ENCODE peak calls at places on chromosome 15, in seven cellular contexts. U is ovary, O is endothelial cell of umbilical vein, M is HCT116, Q is breast epithelium, I is adrenal gland, J is K562. H is an unnamed sample.

GRCh38 chr15:37015025-37015424 is 85.3 kb downstream of the MEIS2 start:
- DNase-seq in Q (no peak), I (peak), J (no peak), M (no peak), U (no peak), O (no peak), H (no peak)

GRCh38 chr15:82177291-82178010 is 85.1 kb downstream of the EFL1 start:
- DNase-seq in Q (peak), I (no peak), J (no peak), U (no peak), O (no peak), M (no peak), H (no peak)

GRCh38 chr15:80180468-80180867 is 27.7 kb downstream of the FAH start:
- DNase-seq in U (no peak), M (no peak), Q (no peak), I (no peak), J (no peak), O (no peak), H (no peak)

GRCh38 chr15:72112111-72112510 is 5.8 kb downstream of the MYO9A start:
- DNase-seq in M (no peak), U (no peak), Q (no peak), J (no peak), O (no peak), I (no peak), H (no peak)

GRCh38 chr15:65730560-65731172 is 61.4 kb downstream of the DENND4A start:
- DNase-seq in U (no peak), I (no peak), M (peak), J (no peak), O (peak), Q (no peak), H (no peak)

GRCh38 chr15:58761010-58761388 is 10.1 kb upstream of the MINDY2 start:
- DNase-seq in U (no peak), J (no peak), I (no peak), Q (no peak), M (no peak), O (no peak), H (no peak)

GRCh38 chr15:29101491-29101890 is 168.1 kb downstream of the NSMCE3 start:
- DNase-seq in I (no peak), Q (no peak), U (no peak), M (no peak), O (no peak), J (no peak), H (no peak)

GRCh38 chr15:81071130-81071529 is 62.9 kb upstream of the CFAP161 start:
- DNase-seq in I (no peak), Q (no peak), O (peak), J (no peak), M (no peak), U (no peak), H (no peak)

GRCh38 chr15:38996111-38996541 is 431.5 kb upstream of the RASGRP1 start:
- DNase-seq in Q (no peak), M (no peak), U (no peak), J (no peak), I (no peak), O (peak), H (no peak)

GRCh38 chr15:43067717-43068461 is 37.9 kb downstream of the UBR1 start:
- DNase-seq in M (peak), U (no peak), O (no peak), J (no peak), Q (no peak), I (no peak), H (no peak)

DNA sequence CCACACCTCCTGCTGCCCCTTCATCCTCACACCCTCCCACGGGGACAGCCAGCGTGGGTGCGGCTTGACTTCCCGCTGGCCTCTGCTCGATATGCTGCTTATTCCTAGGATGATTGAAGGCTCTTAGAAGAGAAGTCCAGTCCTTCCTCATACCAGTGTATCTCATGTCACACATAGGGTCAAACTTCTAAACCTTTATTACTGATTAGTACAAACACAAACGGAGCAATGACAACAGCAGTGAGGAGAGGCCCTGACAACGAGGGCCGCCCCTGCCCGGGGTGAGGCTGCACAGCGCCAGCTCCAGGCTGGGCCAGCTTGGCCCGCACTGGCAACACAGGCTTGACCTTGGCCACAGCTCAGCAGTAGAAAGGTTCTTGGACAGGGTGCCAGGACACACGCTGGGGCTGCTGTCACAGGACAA is 3.7 kb downstream of the CIB1 start:
- DNase-seq in O (no peak), M (no peak), I (peak), Q (no peak), J (no peak), U (no peak), H (no peak)
- TF ChIP-seq POLR2A in O (no peak), M (no peak), I (no peak), Q (no peak), J (no peak), U (no peak), H (no peak)

DNA sequence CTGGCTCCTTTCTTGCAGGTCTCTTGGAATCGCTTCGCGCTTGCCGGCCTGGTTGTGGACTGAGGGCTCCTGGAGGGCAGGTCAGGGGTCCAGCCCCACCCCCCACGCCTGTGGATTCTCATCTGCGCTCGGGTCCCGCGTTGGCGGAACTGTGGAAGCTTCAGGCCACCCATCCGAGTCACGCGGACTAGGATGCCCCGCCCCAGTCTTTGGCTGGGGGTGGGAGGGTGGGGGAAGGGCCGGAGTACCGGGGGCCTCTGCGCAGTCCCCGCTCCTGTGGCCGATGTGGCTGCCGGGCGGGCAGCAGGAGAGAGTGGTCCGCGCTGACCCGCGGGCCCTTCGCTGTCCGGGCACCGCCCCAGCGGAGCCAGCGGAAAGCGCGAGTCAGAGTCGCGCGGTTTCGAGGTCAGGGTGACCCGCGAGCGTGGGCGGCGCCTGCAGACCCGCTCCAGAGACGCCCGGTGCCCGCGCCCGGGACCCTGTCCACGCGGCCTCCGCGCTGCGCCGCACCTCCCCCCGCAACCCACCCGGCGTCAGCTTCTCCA is 114.2 kb downstream of the KLF13 start:
- DNase-seq in I (peak), O (peak), U (peak), M (no peak), J (no peak), Q (no peak), H (no peak)
- TF ChIP-seq POLR2A in I (peak), O (no peak), U (no peak), M (no peak), J (no peak), Q (no peak), H (peak)

DNA sequence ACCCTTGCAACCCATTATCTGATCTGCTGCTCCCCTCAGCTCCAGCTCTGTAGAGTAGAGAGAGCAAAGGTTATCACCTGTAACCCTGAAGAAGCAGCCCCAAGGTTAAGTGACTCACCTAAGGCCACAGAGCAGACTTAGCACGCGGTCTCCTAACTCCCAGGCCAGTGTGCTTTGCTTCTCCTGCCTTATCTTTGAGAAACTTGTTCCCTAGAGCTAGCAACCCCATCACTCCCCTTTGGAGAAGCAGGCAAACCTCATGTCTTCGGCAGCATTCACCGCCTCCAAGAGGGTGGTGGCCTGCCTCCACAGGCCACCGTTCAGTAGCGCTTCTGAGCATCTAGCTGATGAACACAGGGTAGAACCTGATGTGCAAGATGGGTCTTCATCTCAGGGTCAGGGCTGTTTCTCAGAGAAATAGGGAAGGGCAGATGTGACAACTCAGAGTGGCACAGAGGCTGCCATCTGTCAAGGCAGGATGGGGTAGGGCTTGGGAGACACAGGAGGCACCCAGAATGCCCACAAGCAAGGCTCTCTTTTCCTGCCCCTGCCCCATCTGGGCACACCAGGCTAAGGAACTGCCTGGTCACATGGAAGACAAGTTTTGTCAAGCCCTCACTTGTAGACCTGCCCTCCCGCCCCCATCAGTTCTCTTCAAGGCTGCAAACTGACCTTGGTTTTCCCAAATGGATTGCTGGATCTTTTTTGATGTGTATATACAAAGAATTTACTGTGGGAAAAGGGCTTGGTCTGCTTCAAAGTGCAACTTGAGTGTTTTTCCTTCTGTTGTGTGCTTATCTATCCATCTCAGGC is 34.9 kb upstream of the CLK3 start:
- DNase-seq in J (peak), M (no peak), Q (no peak), I (no peak), O (peak), U (no peak), H (no peak)
- TF ChIP-seq POLR2A in J (no peak), M (no peak), Q (no peak), I (no peak), O (no peak), U (no peak), H (peak)

GRCh38 chr15:92812271-92812670 is 87.9 kb upstream of the CHD2 start:
- DNase-seq in Q (no peak), J (no peak), I (no peak), M (no peak), O (no peak), U (peak), H (no peak)

GRCh38 chr15:92813440-92813839 is 86.7 kb upstream of the CHD2 start:
- DNase-seq in M (no peak), U (no peak), O (no peak), J (no peak), I (no peak), Q (no peak), H (no peak)

GRCh38 chr15:92809880-92810361 is 90.2 kb upstream of the CHD2 start:
- DNase-seq in O (peak), U (peak), Q (peak), J (peak), I (peak), M (no peak), H (no peak)

GRCh38 chr15:92810418-92811138 is 89.5 kb upstream of the CHD2 start:
- DNase-seq in M (no peak), I (peak), J (peak), U (peak), O (peak), Q (peak), H (no peak)

DNA sequence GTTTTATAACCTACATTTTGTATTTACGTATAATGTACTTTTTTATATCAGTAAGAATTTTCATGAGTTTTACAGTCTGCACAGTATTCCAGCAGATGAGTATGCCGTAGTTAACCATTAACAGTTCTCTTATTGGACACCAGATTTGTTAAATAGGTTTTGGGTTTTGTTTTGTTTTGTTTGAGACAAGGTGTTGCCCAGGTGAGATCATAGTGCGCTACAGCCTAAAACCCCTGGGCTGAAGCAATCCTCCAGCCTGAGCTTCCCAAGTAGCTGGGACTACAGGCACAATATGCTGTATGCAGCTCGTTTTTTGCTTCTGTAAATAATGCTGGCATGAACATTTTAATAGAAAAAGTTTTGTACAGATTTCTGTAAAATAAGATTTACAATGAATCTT is 88.6 kb upstream of the CHD2 start:
- DNase-seq in O (no peak), U (no peak), I (no peak), J (no peak), Q (peak), M (no peak), H (no peak)
- TF ChIP-seq POLR2A in O (no peak), U (no peak), I (no peak), J (no peak), Q (no peak), M (no peak), H (no peak)

H was measured in GM12892.